ENCODE peak calls at places on chromosomes 1 and 21, in five cellular contexts. I, T, V, L and U are unnamed samples.

GRCh38 chr1:184387069-184387870 is 441 bp downstream of the C1orf21 start:
- DNase-seq in T (no peak), L (peak), I (no peak), V (peak), U (no peak)

GRCh38 chr1:238324465-238324864 is 433.7 kb upstream of the ZP4 start:
- DNase-seq in I (no peak), T (no peak), V (no peak), L (no peak), U (no peak)

GRCh38 chr1:106225406-106225805 is 831.1 kb upstream of the PRMT6 start:
- DNase-seq in I (no peak), V (no peak), T (no peak), L (no peak), U (no peak)

GRCh38 chr1:229094476-229095311 is 176.2 kb upstream of the RAB4A start:
- DNase-seq in L (no peak), I (no peak), T (peak), V (no peak), U (peak)

GRCh38 chr1:67264899-67265298 is 42.8 kb upstream of the IL12RB2 start:
- DNase-seq in V (no peak), T (no peak), I (no peak), L (peak), U (no peak)

GRCh38 chr1:196649990-196650389 is 1.9 kb upstream of the CFH start:
- DNase-seq in V (no peak), I (no peak), L (no peak), T (no peak), U (no peak)

GRCh38 chr1:236645016-236645680 is 40.8 kb upstream of the HEATR1 start:
- DNase-seq in L (no peak), T (no peak), V (no peak), I (no peak), U (no peak)

GRCh38 chr1:156291226-156292061 is 4.0 kb downstream of the GLMP start:
- DNase-seq in I (peak), L (peak), T (no peak), V (no peak), U (peak)

GRCh38 chr1:227560814-227561213 is 2.5 kb upstream of the ZNF678 start:
- DNase-seq in I (no peak), T (no peak), L (no peak), V (no peak), U (no peak)

GRCh38 chr1:118333601-118334241 is 148.7 kb upstream of the SPAG17 start:
- DNase-seq in I (no peak), V (no peak), L (no peak), T (no peak), U (no peak)

GRCh38 chr1:52880226-52880625 is 37.7 kb downstream of the ZYG11A start:
- DNase-seq in V (no peak), L (no peak), I (no peak), T (no peak), U (no peak)

GRCh38 chr1:41434306-41434705 is 50.2 kb downstream of the EDN2 start:
- DNase-seq in V (no peak), L (no peak), T (no peak), I (no peak), U (no peak)

GRCh38 chr1:106861110-106861509 is 195.4 kb upstream of the PRMT6 start:
- DNase-seq in T (no peak), V (no peak), L (no peak), I (no peak), U (no peak)

GRCh38 chr21:35469446-35469845 is 420.3 kb upstream of the RUNX1 start:
- DNase-seq in T (no peak), I (no peak), V (no peak), L (no peak), U (no peak)

GRCh38 chr1:100811808-100812207 is 82.8 kb downstream of the EXTL2 start:
- DNase-seq in T (no peak), I (no peak), V (no peak), L (no peak), U (no peak)

GRCh38 chr1:209755926-209756607 is at the start of gene TRAF3IP3:
- DNase-seq in I (no peak), L (no peak), V (peak), T (no peak), U (no peak)

GRCh38 chr1:202105571-202106339 is 17.0 kb upstream of the GPR37L1 start:
- DNase-seq in V (no peak), L (no peak), T (peak), I (peak), U (peak)

GRCh38 chr1:182484531-182485257 is 34.7 kb downstream of the RGSL1 start:
- DNase-seq in T (no peak), I (no peak), V (peak), L (peak), U (peak)

GRCh38 chr1:244603498-244603897 is 49.4 kb upstream of the DESI2 start:
- DNase-seq in I (no peak), V (no peak), L (peak), T (peak), U (no peak)

GRCh38 chr1:18883636-18884418 is 18.5 kb downstream of the ALDH4A1 start:
- DNase-seq in I (peak), T (peak), V (peak), L (peak), U (peak)

GRCh38 chr1:183205196-183205781 is 19.2 kb downstream of the LAMC2 start:
- DNase-seq in V (no peak), I (no peak), T (no peak), L (no peak), U (no peak)

GRCh38 chr1:12601690-12602632 is 16.0 kb downstream of the DHRS3 start:
- DNase-seq in I (peak), T (no peak), L (no peak), V (no peak), U (no peak)

GRCh38 chr1:165367375-165367993 is 11.0 kb upstream of the LMX1A start:
- DNase-seq in T (peak), L (peak), I (no peak), V (peak), U (peak)

GRCh38 chr1:166977951-166978350 is 2.6 kb upstream of the ILDR2 start:
- DNase-seq in I (no peak), L (no peak), T (no peak), V (no peak), U (no peak)

GRCh38 chr1:173173388-173173787 is 33.7 kb downstream of the TNFSF4 start:
- DNase-seq in T (no peak), V (no peak), L (no peak), I (no peak), U (no peak)

GRCh38 chr1:203186446-203187305 is at the start of gene CHI3L1:
- DNase-seq in V (no peak), T (no peak), L (no peak), I (no peak), U (no peak)

GRCh38 chr1:65949230-65949626 is 156.5 kb downstream of the PDE4B start:
- DNase-seq in V (no peak), I (no peak), T (no peak), L (peak), U (no peak)

GRCh38 chr1:19682257-19682656 is 17.6 kb downstream of the HTR6 start:
- DNase-seq in V (no peak), L (no peak), I (peak), T (no peak), U (peak)

GRCh38 chr1:154747841-154748766 is 122.0 kb downstream of the KCNN3 start:
- DNase-seq in L (no peak), T (no peak), I (no peak), V (peak), U (no peak)

GRCh38 chr1:5989286-5989605 is 3.0 kb downstream of the NPHP4 start:
- DNase-seq in I (no peak), T (no peak), V (no peak), L (no peak), U (no peak)

GRCh38 chr1:80656011-80656627 is 1144.6 kb upstream of the ADGRL2 start:
- DNase-seq in I (no peak), V (no peak), T (no peak), L (peak), U (no peak)

GRCh38 chr21:41684381-41685245 is 82.2 kb downstream of the RIPK4 start:
- DNase-seq in I (peak), L (no peak), V (no peak), T (peak), U (peak)

GRCh38 chr1:150511551-150511950 is 3.6 kb downstream of the ECM1 start:
- DNase-seq in I (no peak), T (no peak), V (no peak), L (peak), U (no peak)

GRCh38 chr21:44802396-44803153 is 955 bp upstream of the UBE2G2 start:
- DNase-seq in T (peak), L (no peak), I (no peak), V (no peak), U (no peak)

GRCh38 chr1:27399251-27399885 is 6.9 kb downstream of the GPR3 start:
- DNase-seq in T (no peak), I (no peak), V (no peak), L (no peak), U (no peak)

GRCh38 chr1:158177705-158178450 is 2.8 kb upstream of the CD1D start:
- DNase-seq in T (peak), V (peak), L (peak), I (no peak), U (peak)

GRCh38 chr1:204633665-204634064 is 51.9 kb downstream of the LRRN2 start:
- DNase-seq in T (no peak), V (no peak), L (no peak), I (no peak), U (no peak)